ENCODE peak calls at places on chromosomes 2 and 18, in eight cellular contexts. O is PC-3, N is WERI-Rb-1, Z is esophagus squamous epithelium, X is SK-N-SH, P is HL-60, G is ovary, I is suprapubic skin. T is an unnamed sample.

GRCh38 chr2:29920631-29921559 is 491 bp downstream of the ALK start:
- DNase-seq in O (peak), N (peak), Z (no peak), X (peak), P (no peak), G (no peak), I (no peak), T (no peak)

GRCh38 chr2:28598484-28598883 is 102.6 kb downstream of the PLB1 start:
- DNase-seq in O (no peak), N (no peak), Z (no peak), X (no peak), P (no peak), G (no peak), I (no peak), T (no peak)

GRCh38 chr18:63297678-63298392 is 21.7 kb downstream of the BCL2 start:
- DNase-seq in O (no peak), N (no peak), Z (no peak), X (no peak), P (no peak), G (peak), I (no peak), T (no peak)

GRCh38 chr2:120446236-120447121 is 100.5 kb downstream of the INHBB start:
- DNase-seq in O (no peak), N (no peak), Z (no peak), X (no peak), P (no peak), G (no peak), I (peak), T (no peak)

GRCh38 chr2:102361632-102362241 is 6.1 kb downstream of the IL18R1 start:
- DNase-seq in O (no peak), N (no peak), Z (no peak), X (no peak), P (no peak), G (no peak), I (no peak), T (no peak)

GRCh38 chr2:37306024-37306423 is 18.6 kb downstream of the PRKD3 start:
- DNase-seq in O (no peak), N (no peak), Z (no peak), X (no peak), P (no peak), G (no peak), I (no peak), T (no peak)

GRCh38 chr2:219641390-219642063 is 14.1 kb downstream of the SLC4A3 start:
- DNase-seq in O (no peak), N (no peak), Z (no peak), X (no peak), P (no peak), G (peak), I (no peak), T (no peak)

GRCh38 chr2:80269806-80270205 is 34.7 kb downstream of the LRRTM1 start:
- DNase-seq in O (no peak), N (no peak), Z (no peak), X (no peak), P (no peak), G (no peak), I (no peak), T (no peak)

GRCh38 chr2:234978466-234979203 is 26.8 kb downstream of the SH3BP4 start:
- DNase-seq in O (peak), N (no peak), Z (no peak), X (no peak), P (no peak), G (no peak), I (no peak), T (no peak)

GRCh38 chr2:73989972-73990371 is 5.3 kb downstream of the TET3 start:
- DNase-seq in O (no peak), N (no peak), Z (no peak), X (no peak), P (no peak), G (no peak), I (no peak), T (no peak)
- H3K27ac ChIP-seq in O (no peak), N (no peak), Z (no peak), X (no peak), P (no peak), G (no peak), I (no peak), T (no peak)

DNA sequence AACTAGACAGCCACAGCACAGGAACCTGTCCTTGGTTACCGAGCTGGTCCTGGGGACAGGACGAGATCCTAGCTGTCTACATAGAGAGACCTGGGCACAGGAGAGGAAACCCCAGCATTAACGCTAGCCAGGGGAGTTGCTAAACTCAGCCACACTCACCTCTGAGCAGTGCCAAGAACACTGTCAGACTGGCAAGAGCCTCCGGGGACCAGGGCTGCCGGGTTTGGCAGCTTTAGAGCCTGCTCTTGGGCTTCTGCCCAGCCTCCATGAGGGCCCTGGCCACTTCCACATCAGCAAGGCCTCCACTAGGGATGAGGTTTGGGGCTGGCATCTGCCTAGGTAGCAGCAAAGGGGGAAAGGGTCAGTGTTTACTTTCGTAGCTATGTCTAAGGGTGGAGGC is 6.7 kb downstream of the TMBIM1 start:
- DNase-seq in O (peak), N (no peak), Z (no peak), X (no peak), P (no peak), G (no peak), I (no peak), T (peak)
- H3K4me3 ChIP-seq in O (peak), N (no peak), Z (peak), X (no peak), P (no peak), G (no peak), I (peak), T (peak)

GRCh38 chr18:50138181-50139064 is 56.5 kb downstream of the MYO5B start:
- DNase-seq in O (peak), N (no peak), Z (no peak), X (no peak), P (no peak), G (no peak), I (no peak), T (no peak)
- H3K27ac ChIP-seq in O (no peak), N (no peak), Z (no peak), X (no peak), P (no peak), G (no peak), I (no peak), T (no peak)

GRCh38 chr18:36308711-36309435 is 11.4 kb downstream of the FHOD3 start:
- DNase-seq in O (no peak), N (no peak), Z (no peak), X (peak), P (no peak), G (no peak), I (no peak), T (no peak)
- H3K4me3 ChIP-seq in O (peak), N (no peak), Z (no peak), X (no peak), P (no peak), G (no peak), I (no peak), T (no peak)

DNA sequence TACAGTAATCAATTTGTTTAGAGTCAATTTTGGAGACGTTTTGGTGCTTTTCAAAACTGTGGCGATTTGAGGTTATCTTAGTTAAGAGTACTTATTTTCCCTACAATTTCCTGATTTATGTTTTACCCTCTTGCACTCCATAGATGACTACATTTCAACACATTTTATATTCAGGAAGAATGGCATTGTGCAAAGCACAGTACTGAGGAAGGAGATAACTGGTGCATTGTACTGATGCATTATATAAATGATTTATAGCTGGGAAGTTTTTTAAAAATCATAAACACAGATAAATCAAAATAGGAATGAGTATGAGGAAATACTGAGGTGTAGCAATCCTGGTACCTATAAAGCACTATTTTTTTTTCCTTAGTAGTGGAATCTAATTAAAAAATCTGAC is 5.6 kb downstream of the REL start:
- DNase-seq in O (no peak), N (no peak), Z (no peak), X (no peak), P (no peak), G (no peak), I (no peak), T (no peak)
- H3K27ac ChIP-seq in O (no peak), N (no peak), Z (no peak), X (no peak), P (no peak), G (no peak), I (no peak), T (no peak)

GRCh38 chr2:20071397-20072383 is 20.3 kb upstream of the LAPTM4A start:
- DNase-seq in O (peak), N (no peak), Z (no peak), X (peak), P (no peak), G (peak), I (no peak), T (no peak)
- H3K4me3 ChIP-seq in O (peak), N (no peak), Z (no peak), X (peak), P (no peak), G (peak), I (no peak), T (no peak)

T was measured in gastrocnemius medialis.